ENCODE peak calls at places on chromosomes 2 and 18, in eight cellular contexts. One of them, this sample, is unnamed.

GRCh38 chr2:120323214-120323613 is 22.7 kb upstream of the INHBB start:
- DNase-seq in central memory CD4-positive, alpha-beta T cell: no peak
- DNase-seq in cardiac fibroblast: peak; percentile 37
- DNase-seq in posterior cingulate gyrus: no peak
- DNase-seq in GM20000: no peak
- DNase-seq in aorta: peak; percentile 84
- DNase-seq in ELR: no peak
- DNase-seq in amygdala: no peak
- DNase-seq in this sample: no peak

GRCh38 chr2:238513346-238513745 is 86.6 kb downstream of the ASB1 start:
- DNase-seq in GM20000: peak; percentile 60
- DNase-seq in amygdala: no peak
- DNase-seq in central memory CD4-positive, alpha-beta T cell: no peak
- DNase-seq in cardiac fibroblast: peak; percentile 66
- DNase-seq in posterior cingulate gyrus: no peak
- DNase-seq in ELR: peak; percentile 75
- DNase-seq in aorta: no peak
- DNase-seq in this sample: peak; percentile 51

GRCh38 chr18:23935804-23936203 is 78.8 kb upstream of the TTC39C start:
- DNase-seq in amygdala: no peak
- DNase-seq in central memory CD4-positive, alpha-beta T cell: peak; percentile 31
- DNase-seq in GM20000: no peak
- DNase-seq in cardiac fibroblast: no peak
- DNase-seq in aorta: no peak
- DNase-seq in ELR: no peak
- DNase-seq in posterior cingulate gyrus: no peak
- DNase-seq in this sample: peak; percentile 35

GRCh38 chr2:33323957-33324356 is 152.5 kb upstream of the RASGRP3 start:
- DNase-seq in amygdala: no peak
- DNase-seq in GM20000: no peak
- DNase-seq in central memory CD4-positive, alpha-beta T cell: no peak
- DNase-seq in cardiac fibroblast: no peak
- DNase-seq in ELR: no peak
- DNase-seq in aorta: no peak
- DNase-seq in posterior cingulate gyrus: no peak
- DNase-seq in this sample: no peak

GRCh38 chr2:28539095-28539494 is 43.2 kb downstream of the PLB1 start:
- DNase-seq in posterior cingulate gyrus: peak; percentile 76
- DNase-seq in central memory CD4-positive, alpha-beta T cell: no peak
- DNase-seq in amygdala: peak; percentile 29
- DNase-seq in cardiac fibroblast: peak; percentile 42
- DNase-seq in aorta: no peak
- DNase-seq in ELR: no peak
- DNase-seq in GM20000: no peak
- DNase-seq in this sample: peak; percentile 40

GRCh38 chr2:37676274-37676673 is 4.8 kb upstream of the CDC42EP3 start:
- DNase-seq in GM20000: no peak
- DNase-seq in amygdala: no peak
- DNase-seq in ELR: peak; percentile 86
- DNase-seq in posterior cingulate gyrus: no peak
- DNase-seq in central memory CD4-positive, alpha-beta T cell: no peak
- DNase-seq in aorta: no peak
- DNase-seq in cardiac fibroblast: peak; percentile 78
- DNase-seq in this sample: no peak

GRCh38 chr2:236875906-236876505 is 209.7 kb upstream of the COPS8 start:
- DNase-seq in amygdala: no peak
- DNase-seq in central memory CD4-positive, alpha-beta T cell: no peak
- DNase-seq in cardiac fibroblast: peak; percentile 31
- DNase-seq in posterior cingulate gyrus: no peak
- DNase-seq in ELR: no peak
- DNase-seq in GM20000: no peak
- DNase-seq in aorta: no peak
- DNase-seq in this sample: no peak

GRCh38 chr2:223697316-223697875 is 95.2 kb upstream of the SCG2 start:
- DNase-seq in cardiac fibroblast: peak; percentile 7
- DNase-seq in GM20000: no peak
- DNase-seq in central memory CD4-positive, alpha-beta T cell: no peak
- DNase-seq in posterior cingulate gyrus: no peak
- DNase-seq in amygdala: no peak
- DNase-seq in aorta: no peak
- DNase-seq in ELR: no peak
- DNase-seq in this sample: no peak

GRCh38 chr2:74514368-74515270 is at the start of gene TLX2:
- DNase-seq in GM20000: peak; percentile 53
- DNase-seq in aorta: no peak
- DNase-seq in ELR: no peak
- DNase-seq in posterior cingulate gyrus: no peak
- DNase-seq in central memory CD4-positive, alpha-beta T cell: no peak
- DNase-seq in cardiac fibroblast: no peak
- DNase-seq in amygdala: no peak
- DNase-seq in this sample: no peak

GRCh38 chr2:241894681-241895426 is 25.3 kb downstream of the RTP5 start:
- DNase-seq in cardiac fibroblast: no peak
- DNase-seq in posterior cingulate gyrus: no peak
- DNase-seq in GM20000: no peak
- DNase-seq in ELR: no peak
- DNase-seq in aorta: peak; percentile 43
- DNase-seq in central memory CD4-positive, alpha-beta T cell: no peak
- DNase-seq in amygdala: no peak
- DNase-seq in this sample: no peak

GRCh38 chr2:23564618-23564967 is 179.6 kb downstream of the KLHL29 start:
- DNase-seq in central memory CD4-positive, alpha-beta T cell: no peak
- DNase-seq in GM20000: no peak
- DNase-seq in cardiac fibroblast: no peak
- DNase-seq in posterior cingulate gyrus: no peak
- DNase-seq in amygdala: no peak
- DNase-seq in ELR: peak; percentile 61
- DNase-seq in aorta: no peak
- DNase-seq in this sample: no peak

GRCh38 chr2:191835539-191836350 is 11.1 kb downstream of the CAVIN2 start:
- DNase-seq in central memory CD4-positive, alpha-beta T cell: no peak
- DNase-seq in GM20000: no peak
- DNase-seq in amygdala: no peak
- DNase-seq in ELR: peak; percentile 78
- DNase-seq in aorta: no peak
- DNase-seq in posterior cingulate gyrus: no peak
- DNase-seq in cardiac fibroblast: peak; percentile 56
- DNase-seq in this sample: no peak

GRCh38 chr18:31505161-31505560 is 7.2 kb downstream of the DSG2 start:
- DNase-seq in cardiac fibroblast: no peak
- DNase-seq in ELR: no peak
- DNase-seq in aorta: no peak
- DNase-seq in GM20000: no peak
- DNase-seq in central memory CD4-positive, alpha-beta T cell: no peak
- DNase-seq in amygdala: no peak
- DNase-seq in posterior cingulate gyrus: no peak
- DNase-seq in this sample: no peak

GRCh38 chr2:184154438-184154837 is 443.9 kb upstream of the ZNF804A start:
- DNase-seq in GM20000: no peak
- DNase-seq in cardiac fibroblast: no peak
- DNase-seq in amygdala: no peak
- DNase-seq in aorta: no peak
- DNase-seq in posterior cingulate gyrus: no peak
- DNase-seq in central memory CD4-positive, alpha-beta T cell: no peak
- DNase-seq in ELR: peak; percentile 83
- DNase-seq in this sample: no peak

GRCh38 chr2:26957524-26957923 is 12.9 kb upstream of the MAPRE3 start:
- DNase-seq in posterior cingulate gyrus: no peak
- DNase-seq in aorta: no peak
- DNase-seq in central memory CD4-positive, alpha-beta T cell: no peak
- DNase-seq in ELR: no peak
- DNase-seq in amygdala: no peak
- DNase-seq in cardiac fibroblast: no peak
- DNase-seq in GM20000: no peak
- DNase-seq in this sample: no peak

GRCh38 chr18:50579061-50579774 is 19.3 kb downstream of the MAPK4 start:
- DNase-seq in aorta: no peak
- DNase-seq in posterior cingulate gyrus: no peak
- DNase-seq in GM20000: no peak
- DNase-seq in amygdala: no peak
- DNase-seq in cardiac fibroblast: no peak
- DNase-seq in central memory CD4-positive, alpha-beta T cell: no peak
- DNase-seq in ELR: no peak
- DNase-seq in this sample: no peak

GRCh38 chr18:56861244-56861643 is 210.1 kb downstream of the WDR7 start:
- DNase-seq in posterior cingulate gyrus: no peak
- DNase-seq in cardiac fibroblast: no peak
- DNase-seq in GM20000: no peak
- DNase-seq in ELR: no peak
- DNase-seq in central memory CD4-positive, alpha-beta T cell: no peak
- DNase-seq in amygdala: no peak
- DNase-seq in aorta: no peak
- DNase-seq in this sample: no peak

GRCh38 chr18:8389391-8390340 is 219.6 kb upstream of the RAB12 start:
- DNase-seq in GM20000: peak; percentile 54
- DNase-seq in aorta: peak; percentile 70
- DNase-seq in amygdala: no peak
- DNase-seq in central memory CD4-positive, alpha-beta T cell: no peak
- DNase-seq in cardiac fibroblast: peak; percentile 88
- DNase-seq in ELR: peak; percentile 73
- DNase-seq in posterior cingulate gyrus: peak; percentile 72
- DNase-seq in this sample: peak; percentile 52

GRCh38 chr18:24811963-24812681 is 351.7 kb downstream of the HRH4 start:
- DNase-seq in GM20000: no peak
- DNase-seq in amygdala: no peak
- DNase-seq in posterior cingulate gyrus: no peak
- DNase-seq in central memory CD4-positive, alpha-beta T cell: no peak
- DNase-seq in ELR: no peak
- DNase-seq in cardiac fibroblast: no peak
- DNase-seq in aorta: no peak
- DNase-seq in this sample: no peak

GRCh38 chr2:161873689-161874088 is 200.3 kb downstream of the DPP4 start:
- DNase-seq in amygdala: no peak
- DNase-seq in aorta: no peak
- DNase-seq in ELR: no peak
- DNase-seq in posterior cingulate gyrus: no peak
- DNase-seq in cardiac fibroblast: no peak
- DNase-seq in central memory CD4-positive, alpha-beta T cell: no peak
- DNase-seq in GM20000: no peak
- DNase-seq in this sample: no peak

GRCh38 chr2:98551316-98551715 is 57.0 kb downstream of the COA5 start:
- DNase-seq in posterior cingulate gyrus: no peak
- DNase-seq in GM20000: no peak
- DNase-seq in cardiac fibroblast: no peak
- DNase-seq in amygdala: no peak
- DNase-seq in ELR: no peak
- DNase-seq in aorta: no peak
- DNase-seq in central memory CD4-positive, alpha-beta T cell: peak; percentile 33
- DNase-seq in this sample: no peak

GRCh38 chr2:132911726-132912724 is 242.0 kb upstream of the LYPD1 start:
- DNase-seq in cardiac fibroblast: peak; percentile 3
- DNase-seq in aorta: no peak
- DNase-seq in amygdala: no peak
- DNase-seq in ELR: peak; percentile 12
- DNase-seq in central memory CD4-positive, alpha-beta T cell: no peak
- DNase-seq in posterior cingulate gyrus: no peak
- DNase-seq in GM20000: no peak
- DNase-seq in this sample: no peak

GRCh38 chr18:48629730-48630324 is 91.0 kb downstream of the CTIF start:
- DNase-seq in amygdala: no peak
- DNase-seq in aorta: no peak
- DNase-seq in cardiac fibroblast: peak; percentile 97
- DNase-seq in central memory CD4-positive, alpha-beta T cell: no peak
- DNase-seq in ELR: peak; percentile 97
- DNase-seq in GM20000: no peak
- DNase-seq in posterior cingulate gyrus: peak; percentile 7
- DNase-seq in this sample: no peak

GRCh38 chr18:77254711-77255110 is 5.1 kb downstream of the GALR1 start:
- DNase-seq in aorta: no peak
- DNase-seq in posterior cingulate gyrus: no peak
- DNase-seq in cardiac fibroblast: no peak
- DNase-seq in amygdala: no peak
- DNase-seq in ELR: no peak
- DNase-seq in central memory CD4-positive, alpha-beta T cell: no peak
- DNase-seq in GM20000: no peak
- DNase-seq in this sample: no peak

This sample was measured in OCI-LY7.